ENCODE peak calls at places on chromosomes 4 and X, in six cellular contexts. One of them, this sample, is unnamed.

GRCh38 chrX:31252133-31252532 is 180.3 kb upstream of the FTHL17 start:
- DNase-seq in psoas muscle: no peak
- DNase-seq in lung: no peak
- DNase-seq in cardiac muscle cell: no peak
- DNase-seq in NCI-H1417: no peak
- DNase-seq in tibial nerve: no peak
- DNase-seq in this sample: no peak

GRCh38 chrX:124086411-124086810 is 124.9 kb downstream of the STAG2 start:
- DNase-seq in psoas muscle: no peak
- DNase-seq in lung: no peak
- DNase-seq in cardiac muscle cell: no peak
- DNase-seq in NCI-H1417: no peak
- DNase-seq in tibial nerve: no peak
- DNase-seq in this sample: no peak

GRCh38 chrX:9355739-9356138 is 109.1 kb upstream of the TBL1X start:
- DNase-seq in psoas muscle: no peak
- DNase-seq in lung: no peak
- DNase-seq in cardiac muscle cell: no peak
- DNase-seq in NCI-H1417: no peak
- DNase-seq in tibial nerve: no peak
- DNase-seq in this sample: no peak

GRCh38 chr4:184437988-184438774 is 36.2 kb downstream of the IRF2 start:
- DNase-seq in psoas muscle: no peak
- DNase-seq in lung: no peak
- DNase-seq in cardiac muscle cell: no peak
- DNase-seq in NCI-H1417: peak
- DNase-seq in tibial nerve: no peak
- DNase-seq in this sample: no peak

GRCh38 chr4:188821500-188821899 is 682.3 kb downstream of the TRIML1 start:
- DNase-seq in psoas muscle: no peak
- DNase-seq in lung: no peak
- DNase-seq in cardiac muscle cell: no peak
- DNase-seq in NCI-H1417: no peak
- DNase-seq in tibial nerve: no peak
- DNase-seq in this sample: no peak

GRCh38 chr4:178165909-178166308 is 723.7 kb upstream of the AGA start:
- DNase-seq in psoas muscle: no peak
- DNase-seq in lung: no peak
- DNase-seq in cardiac muscle cell: no peak
- DNase-seq in NCI-H1417: no peak
- DNase-seq in tibial nerve: no peak
- DNase-seq in this sample: no peak

GRCh38 chr4:142528433-142528832 is 317.7 kb downstream of the INPP4B start:
- DNase-seq in psoas muscle: no peak
- DNase-seq in lung: no peak
- DNase-seq in cardiac muscle cell: no peak
- DNase-seq in NCI-H1417: no peak
- DNase-seq in tibial nerve: no peak
- DNase-seq in this sample: no peak

GRCh38 chrX:150255441-150256296 is 107.4 kb upstream of the MAMLD1 start:
- DNase-seq in psoas muscle: no peak
- DNase-seq in lung: peak
- DNase-seq in cardiac muscle cell: no peak
- DNase-seq in NCI-H1417: no peak
- DNase-seq in tibial nerve: no peak
- DNase-seq in this sample: no peak

GRCh38 chr4:173171098-173171497 is 2.5 kb downstream of the GALNT7 start:
- DNase-seq in psoas muscle: no peak
- DNase-seq in lung: no peak
- DNase-seq in cardiac muscle cell: peak
- DNase-seq in NCI-H1417: peak
- DNase-seq in tibial nerve: no peak
- DNase-seq in this sample: no peak

GRCh38 chr4:26884486-26884988 is 23.9 kb downstream of the STIM2 start:
- DNase-seq in psoas muscle: no peak
- DNase-seq in lung: no peak
- DNase-seq in cardiac muscle cell: peak
- DNase-seq in NCI-H1417: peak
- DNase-seq in tibial nerve: no peak
- DNase-seq in this sample: no peak

GRCh38 chr4:22434895-22435294 is 81.0 kb downstream of the ADGRA3 start:
- DNase-seq in psoas muscle: no peak
- DNase-seq in lung: no peak
- DNase-seq in cardiac muscle cell: peak
- DNase-seq in NCI-H1417: no peak
- DNase-seq in tibial nerve: no peak
- DNase-seq in this sample: peak

GRCh38 chrX:124230573-124231300 is 101.7 kb upstream of the TEX13D start:
- DNase-seq in psoas muscle: no peak
- DNase-seq in lung: no peak
- DNase-seq in cardiac muscle cell: no peak
- DNase-seq in NCI-H1417: no peak
- DNase-seq in tibial nerve: no peak
- DNase-seq in this sample: no peak

GRCh38 chrX:81337805-81338204 is 135.9 kb downstream of the SH3BGRL start:
- DNase-seq in psoas muscle: no peak
- DNase-seq in lung: no peak
- DNase-seq in cardiac muscle cell: no peak
- DNase-seq in NCI-H1417: no peak
- DNase-seq in tibial nerve: no peak
- DNase-seq in this sample: no peak

GRCh38 chr4:891747-892146 is 40.4 kb downstream of the GAK start:
- DNase-seq in psoas muscle: no peak
- DNase-seq in lung: no peak
- DNase-seq in cardiac muscle cell: peak
- DNase-seq in NCI-H1417: peak
- DNase-seq in tibial nerve: no peak
- DNase-seq in this sample: no peak

GRCh38 chr4:102344520-102344954 is 745 bp downstream of the SLC39A8 start:
- DNase-seq in psoas muscle: peak
- DNase-seq in lung: peak
- DNase-seq in cardiac muscle cell: peak
- DNase-seq in NCI-H1417: peak
- DNase-seq in tibial nerve: peak
- DNase-seq in this sample: peak

GRCh38 chrX:15815779-15816452 is 25.6 kb downstream of the ZRSR2 start:
- DNase-seq in psoas muscle: no peak
- DNase-seq in lung: no peak
- DNase-seq in cardiac muscle cell: peak
- DNase-seq in NCI-H1417: peak
- DNase-seq in tibial nerve: no peak
- DNase-seq in this sample: no peak

GRCh38 chr4:3682236-3683076 is 83.7 kb upstream of the ADRA2C start:
- DNase-seq in psoas muscle: no peak
- DNase-seq in lung: no peak
- DNase-seq in cardiac muscle cell: no peak
- DNase-seq in NCI-H1417: no peak
- DNase-seq in tibial nerve: no peak
- DNase-seq in this sample: no peak

GRCh38 chr4:21649691-21650090 is 298.9 kb downstream of the KCNIP4 start:
- DNase-seq in psoas muscle: no peak
- DNase-seq in lung: no peak
- DNase-seq in cardiac muscle cell: no peak
- DNase-seq in NCI-H1417: peak
- DNase-seq in tibial nerve: no peak
- DNase-seq in this sample: no peak

GRCh38 chr4:183438458-183439113 is 5.8 kb upstream of the CDKN2AIP start:
- DNase-seq in psoas muscle: no peak
- DNase-seq in lung: peak
- DNase-seq in cardiac muscle cell: no peak
- DNase-seq in NCI-H1417: no peak
- DNase-seq in tibial nerve: no peak
- DNase-seq in this sample: no peak

GRCh38 chr4:7208509-7209451 is 16.4 kb downstream of the SORCS2 start:
- DNase-seq in psoas muscle: no peak
- DNase-seq in lung: no peak
- DNase-seq in cardiac muscle cell: no peak
- DNase-seq in NCI-H1417: no peak
- DNase-seq in tibial nerve: no peak
- DNase-seq in this sample: no peak